ENCODE peak calls at places on chromosomes 4 and X, in six cellular contexts. Q is HepG2; E is CD8-positive, alpha-beta memory T cell; H is HFF-Myc; S is PC-9; A is AG10803. K is an unnamed sample.

GRCh38 chrX:29488919-29489318 is 726.4 kb upstream of the MAGEB2 start:
- DNase-seq in Q (no peak), E (no peak), H (no peak), S (no peak), A (no peak), K (no peak)

GRCh38 chr4:13640149-13640671 is 12.7 kb upstream of the BOD1L1 start:
- DNase-seq in Q (no peak), E (no peak), H (peak; percentile 79), S (peak; percentile 82), A (peak; percentile 38), K (no peak)

GRCh38 chrX:38861489-38861888 is 60.2 kb downstream of the MID1IP1 start:
- DNase-seq in Q (no peak), E (no peak), H (no peak), S (no peak), A (peak; percentile 8), K (no peak)

GRCh38 chrX:72041901-72042859 is 89.5 kb downstream of the RTL5 start:
- DNase-seq in Q (no peak), E (no peak), H (no peak), S (no peak), A (peak; percentile 30), K (peak; percentile 14)

GRCh38 chrX:129726307-129727111 is 12.3 kb upstream of the XPNPEP2 start:
- DNase-seq in Q (peak; percentile 21), E (no peak), H (peak; percentile 32), S (no peak), A (peak; percentile 50), K (peak; percentile 60)

GRCh38 chrX:122475306-122475705 is 708.8 kb upstream of the GRIA3 start:
- DNase-seq in Q (no peak), E (no peak), H (no peak), S (no peak), A (no peak), K (no peak)

GRCh38 chrX:65575024-65575423 is 40.4 kb upstream of the LAS1L start:
- DNase-seq in Q (no peak), E (no peak), H (no peak), S (no peak), A (no peak), K (no peak)

GRCh38 chrX:113195949-113196348 is 355.3 kb upstream of the AMOT start:
- DNase-seq in Q (no peak), E (no peak), H (no peak), S (no peak), A (no peak), K (no peak)

GRCh38 chr4:144336633-144337032 is 196.1 kb upstream of the GYPA start:
- DNase-seq in Q (no peak), E (no peak), H (no peak), S (no peak), A (no peak), K (no peak)

GRCh38 chr4:163991268-163991667 is 496.8 kb downstream of the TMA16 start:
- DNase-seq in Q (no peak), E (no peak), H (no peak), S (no peak), A (no peak), K (no peak)

GRCh38 chr4:73620115-73620792 is at the start of gene RASSF6:
- DNase-seq in Q (no peak), E (no peak), H (no peak), S (peak; percentile 70), A (no peak), K (no peak)

GRCh38 chr4:41319553-41319952 is 62.8 kb downstream of the UCHL1 start:
- DNase-seq in Q (peak; percentile 10), E (no peak), H (no peak), S (peak; percentile 96), A (no peak), K (no peak)

GRCh38 chrX:120794525-120794975 is 81.1 kb downstream of the CT47B1 start:
- DNase-seq in Q (no peak), E (no peak), H (no peak), S (peak; percentile 73), A (no peak), K (no peak)

GRCh38 chr4:19486400-19486799 is 765.3 kb upstream of the SLIT2 start:
- DNase-seq in Q (no peak), E (no peak), H (no peak), S (peak; percentile 35), A (no peak), K (no peak)

GRCh38 chr4:112853662-112854256 is 195.7 kb upstream of the ANK2 start:
- DNase-seq in Q (no peak), E (no peak), H (no peak), S (no peak), A (no peak), K (no peak)

GRCh38 chr4:143351149-143351691 is 14.5 kb downstream of the GAB1 start:
- DNase-seq in Q (no peak), E (no peak), H (no peak), S (no peak), A (no peak), K (no peak)

DNA sequence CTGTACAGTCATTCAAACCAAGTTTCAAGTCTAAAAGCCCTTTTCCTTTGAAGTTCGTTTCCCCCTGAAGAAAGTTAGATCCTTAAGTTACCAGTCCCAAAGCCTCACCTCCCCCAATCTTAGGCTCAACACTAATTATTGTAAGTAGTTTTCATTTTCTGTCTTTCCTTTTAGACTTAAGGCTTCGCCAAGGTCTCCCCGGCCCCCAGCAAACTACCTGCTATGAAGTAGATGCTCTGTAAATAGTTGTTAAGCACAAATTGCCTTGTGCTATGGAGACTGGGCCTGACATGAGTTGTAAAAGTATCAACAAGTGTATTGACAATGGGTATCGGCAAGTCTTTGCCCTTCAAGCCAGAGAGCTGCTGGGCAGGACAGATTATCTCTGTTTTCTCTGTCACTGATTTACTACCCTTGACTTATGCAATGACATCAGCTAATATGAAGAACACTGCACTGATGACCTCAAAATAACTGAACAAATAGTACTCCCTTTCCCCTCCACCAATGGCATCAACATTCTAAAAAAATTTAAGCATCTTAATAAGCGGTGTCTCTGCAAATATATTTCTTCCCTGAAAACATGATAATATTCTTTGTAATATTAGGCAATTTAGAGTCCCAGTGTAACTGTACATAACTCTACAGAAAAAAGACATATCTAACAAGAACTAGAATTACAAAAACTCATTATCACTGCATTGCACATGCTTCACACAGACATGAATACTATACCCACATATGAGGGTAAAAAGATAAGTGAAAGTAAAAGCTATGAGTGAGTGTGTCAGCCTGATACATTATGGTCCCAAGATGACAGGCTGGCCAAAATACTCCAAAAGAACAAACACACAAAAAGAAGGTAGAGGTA is 2.6 kb upstream of the FGB start:
- DNase-seq in Q (peak; percentile 96), E (no peak), H (no peak), S (no peak), A (no peak), K (no peak)
- H3K4me3 ChIP-seq in Q (peak overlapping the region; percentile 44), E (no peak overlapping the region), H (no peak overlapping the region), S (no peak overlapping the region), A (no peak overlapping the region), K (no peak overlapping the region)

GRCh38 chr4:103074598-103075434 is 1.7 kb downstream of the SLC9B2 start:
- DNase-seq in Q (no peak), E (no peak), H (no peak), S (no peak), A (peak; percentile 25), K (no peak)
- H3K4me3 ChIP-seq in Q (peak overlapping the region; percentile 90), E (peak overlapping the region; percentile 49), H (peak overlapping the region; percentile 83), S (peak overlapping the region; percentile 82), A (peak overlapping the region; percentile 76), K (no peak overlapping the region)

GRCh38 chr4:173522874-173523395 is 7.1 kb downstream of the HAND2 start:
- DNase-seq in Q (no peak), E (no peak), H (no peak), S (no peak), A (no peak), K (no peak)

GRCh38 chr4:173525118-173526033 is 4.7 kb downstream of the HAND2 start:
- DNase-seq in Q (no peak), E (no peak), H (no peak), S (no peak), A (no peak), K (peak; percentile 62)

GRCh38 chr4:173526034-173526482 is 4.0 kb downstream of the HAND2 start:
- DNase-seq in Q (no peak), E (no peak), H (no peak), S (no peak), A (no peak), K (peak; percentile 53)

GRCh38 chr4:173522160-173522873 is 7.7 kb downstream of the HAND2 start:
- DNase-seq in Q (no peak), E (no peak), H (peak; percentile 45), S (no peak), A (peak; percentile 89), K (peak; percentile 94)

DNA sequence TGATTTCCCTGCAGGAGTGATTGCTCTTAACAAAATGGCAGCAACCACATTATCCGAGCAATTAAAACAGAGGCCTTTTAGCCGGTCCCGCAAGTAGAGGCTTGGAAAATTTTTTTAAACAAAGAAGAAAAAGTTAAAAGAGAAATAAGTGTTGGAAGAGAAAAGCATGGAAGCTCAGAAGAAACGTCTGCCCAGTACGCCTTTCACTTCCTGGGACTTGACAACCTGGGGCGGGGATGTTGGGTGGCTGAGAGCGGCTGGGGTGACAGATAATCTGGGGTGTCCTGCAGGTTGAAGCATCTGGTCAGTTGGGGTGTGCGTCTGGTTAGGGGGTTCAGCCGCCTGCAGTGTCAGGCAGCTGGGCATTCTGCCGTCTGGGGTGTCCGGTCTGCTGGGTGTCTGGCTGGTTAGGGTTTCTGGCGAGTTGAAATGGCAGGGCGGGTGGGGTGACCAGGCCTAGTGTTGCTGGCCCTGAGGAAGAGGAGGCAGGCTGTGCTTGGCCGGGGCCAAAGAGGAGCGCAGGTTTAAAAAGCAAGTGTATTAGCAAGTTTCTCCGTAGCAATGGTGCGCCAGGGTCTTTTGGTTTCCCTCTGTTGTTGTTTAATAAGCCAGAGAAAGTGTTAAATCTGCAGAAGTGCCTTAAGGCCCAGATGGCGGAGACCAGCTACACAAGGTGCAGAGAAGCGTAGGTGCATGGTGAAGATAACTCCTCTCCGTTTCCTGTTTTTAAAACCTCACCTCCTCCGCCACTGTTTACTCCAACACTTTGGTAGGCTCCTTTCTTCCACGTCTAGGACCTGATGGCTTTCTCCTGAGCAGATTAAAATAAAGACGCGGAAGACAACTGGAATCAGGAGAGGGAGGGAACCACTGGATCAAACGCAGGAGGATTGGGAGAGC is 5.6 kb downstream of the HAND2 start:
- DNase-seq in Q (no peak), E (no peak), H (no peak), S (no peak), A (no peak), K (peak; percentile 48)
- H3K4me3 ChIP-seq in Q (no peak overlapping the region), E (no peak overlapping the region), H (no peak overlapping the region), S (no peak overlapping the region), A (no peak overlapping the region), K (peak overlapping the region; percentile 96)

GRCh38 chrX:132954323-132954722 is 4.1 kb downstream of the HS6ST2 start:
- DNase-seq in Q (no peak), E (no peak), H (no peak), S (peak; percentile 68), A (no peak), K (no peak)

GRCh38 chrX:132953358-132953757 is 5.1 kb downstream of the HS6ST2 start:
- DNase-seq in Q (no peak), E (no peak), H (no peak), S (no peak), A (no peak), K (no peak)

GRCh38 chrX:132957211-132958085 is 981 bp downstream of the HS6ST2 start:
- DNase-seq in Q (no peak), E (no peak), H (no peak), S (no peak), A (no peak), K (peak; percentile 67)

GRCh38 chrX:132956421-132957210 is 1.8 kb downstream of the HS6ST2 start:
- DNase-seq in Q (no peak), E (no peak), H (no peak), S (no peak), A (no peak), K (peak; percentile 41)

DNA sequence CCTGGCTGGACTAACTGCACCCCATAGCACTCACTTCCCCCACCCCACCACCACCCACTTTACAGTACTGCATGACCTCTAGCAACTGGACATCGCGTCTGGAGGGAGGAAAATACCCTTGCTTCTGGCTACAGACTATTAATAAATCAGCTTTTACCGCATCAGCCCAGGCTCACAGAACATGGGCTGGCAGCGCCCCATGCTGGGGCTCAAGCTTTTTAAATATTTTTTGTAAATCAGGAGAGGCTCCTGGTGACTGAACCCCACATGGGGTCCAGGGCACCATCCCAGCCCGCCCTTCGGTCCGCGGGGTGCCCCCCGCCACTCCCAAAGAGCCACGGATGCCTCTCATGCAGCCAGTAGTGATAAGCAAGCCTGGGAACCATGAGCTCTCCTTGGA is 2.7 kb downstream of the HS6ST2 start:
- DNase-seq in Q (no peak), E (no peak), H (no peak), S (no peak), A (no peak), K (peak; percentile 35)
- H3K4me3 ChIP-seq in Q (no peak overlapping the region), E (no peak overlapping the region), H (no peak overlapping the region), S (no peak overlapping the region), A (no peak overlapping the region), K (peak overlapping the region; percentile 54)

K was measured in cardiac muscle cell.